ENCODE peak calls at places on chromosomes 2 and 18, in ten cellular contexts. P, T, V, M, W, J, L, E, I and U are unnamed samples.

GRCh38 chr2:120448961-120449421 is 103.1 kb downstream of the INHBB start:
- DNase-seq in P (no peak), V (no peak), I (no peak), M (peak), J (no peak), T (no peak), L (no peak), E (no peak), W (no peak), U (no peak)

GRCh38 chr2:119679526-119679837 is 481 bp downstream of the TMEM177 start:
- DNase-seq in V (no peak), W (no peak), P (no peak), J (no peak), T (no peak), I (no peak), L (no peak), M (no peak), E (no peak), U (no peak)

GRCh38 chr2:65300772-65301711 is 73.4 kb downstream of the ACTR2 start:
- DNase-seq in T (no peak), J (peak), W (peak), M (no peak), L (peak), I (no peak), V (no peak), P (peak), E (peak), U (no peak)

GRCh38 chr2:173101687-173102086 is 26.0 kb downstream of the MAP3K20 start:
- DNase-seq in T (no peak), L (no peak), I (no peak), J (no peak), V (no peak), P (peak), E (no peak), M (no peak), W (no peak), U (no peak)

GRCh38 chr2:225670111-225670974 is 270.8 kb downstream of the NYAP2 start:
- DNase-seq in I (no peak), V (no peak), L (no peak), W (peak), T (no peak), M (no peak), J (no peak), E (peak), P (peak), U (no peak)

GRCh38 chr2:154623819-154624218 is 74.7 kb upstream of the KCNJ3 start:
- DNase-seq in E (peak), T (no peak), P (peak), W (peak), J (peak), V (no peak), M (no peak), I (no peak), L (no peak), U (no peak)

GRCh38 chr2:112712903-112713584 is 7.8 kb upstream of the NT5DC4 start:
- DNase-seq in V (no peak), J (no peak), M (no peak), T (no peak), E (peak), P (peak), I (no peak), W (no peak), L (no peak), U (no peak)

GRCh38 chr18:29311580-29311979 is 1134.7 kb upstream of the CDH2 start:
- DNase-seq in L (no peak), M (no peak), J (no peak), V (no peak), P (no peak), T (no peak), I (no peak), W (no peak), E (no peak), U (no peak)

GRCh38 chr2:169734172-169734847 is 678 bp downstream of the KLHL23 start:
- DNase-seq in J (peak), P (no peak), V (no peak), E (no peak), M (no peak), L (no peak), W (peak), T (peak), I (no peak), U (no peak)

GRCh38 chr2:122009546-122009945 is 254.1 kb downstream of the TSN start:
- DNase-seq in W (no peak), P (no peak), E (no peak), L (no peak), M (no peak), I (no peak), J (no peak), T (no peak), V (no peak), U (no peak)

GRCh38 chr2:9462313-9462712 is 12.0 kb upstream of the IAH1 start:
- DNase-seq in T (no peak), I (no peak), E (no peak), P (no peak), L (no peak), M (no peak), W (no peak), J (no peak), V (no peak), U (no peak)

GRCh38 chr2:67528320-67528719 is 131.2 kb downstream of the ETAA1 start:
- DNase-seq in L (no peak), P (no peak), E (no peak), W (no peak), J (no peak), V (no peak), T (no peak), I (no peak), M (no peak), U (no peak)

GRCh38 chr2:48613211-48613610 is 4.4 kb upstream of the GTF2A1L start:
- DNase-seq in E (no peak), W (no peak), T (no peak), P (no peak), V (no peak), L (no peak), M (no peak), I (no peak), J (no peak), U (no peak)

GRCh38 chr18:11747731-11748130 is 58.7 kb downstream of the GNAL start:
- DNase-seq in P (no peak), W (no peak), J (no peak), I (no peak), E (no peak), V (no peak), L (no peak), M (no peak), T (no peak), U (no peak)

GRCh38 chr2:68831688-68832087 is 39.5 kb downstream of the BMP10 start:
- DNase-seq in M (no peak), V (no peak), W (peak), E (peak), L (no peak), J (no peak), P (peak), I (no peak), T (no peak), U (no peak)

GRCh38 chr18:56952026-56952425 is 194.9 kb upstream of the BOD1L2 start:
- DNase-seq in V (no peak), T (no peak), E (no peak), J (peak), I (no peak), W (no peak), L (no peak), P (no peak), M (no peak), U (no peak)